ENCODE peak calls at places on chromosomes 11 and 22, in seven cellular contexts. One of them, this sample, is unnamed.

GRCh38 chr11:70108250-70108649 is 30.1 kb downstream of the ANO1 start:
- DNase-seq in naive thymus-derived CD4-positive, alpha-beta T cell: no peak
- DNase-seq in left ventricle myocardium inferior: no peak
- DNase-seq in dorsolateral prefrontal cortex: no peak
- DNase-seq in transverse colon: no peak
- DNase-seq in IMR-90: peak
- DNase-seq in cardiac muscle cell: no peak
- DNase-seq in this sample: no peak

GRCh38 chr11:128469220-128469619 is 118.1 kb downstream of the ETS1 start:
- DNase-seq in naive thymus-derived CD4-positive, alpha-beta T cell: no peak
- DNase-seq in dorsolateral prefrontal cortex: no peak
- DNase-seq in IMR-90: no peak
- DNase-seq in left ventricle myocardium inferior: no peak
- DNase-seq in transverse colon: peak
- DNase-seq in cardiac muscle cell: no peak
- DNase-seq in this sample: no peak

GRCh38 chr11:57310091-57310490 is 14.7 kb downstream of the TNKS1BP1 start:
- DNase-seq in IMR-90: no peak
- DNase-seq in dorsolateral prefrontal cortex: no peak
- DNase-seq in transverse colon: no peak
- DNase-seq in naive thymus-derived CD4-positive, alpha-beta T cell: no peak
- DNase-seq in cardiac muscle cell: no peak
- DNase-seq in left ventricle myocardium inferior: no peak
- DNase-seq in this sample: no peak

GRCh38 chr22:40265783-40266182 is 80.5 kb upstream of the ADSL start:
- DNase-seq in dorsolateral prefrontal cortex: no peak
- DNase-seq in naive thymus-derived CD4-positive, alpha-beta T cell: no peak
- DNase-seq in cardiac muscle cell: no peak
- DNase-seq in left ventricle myocardium inferior: no peak
- DNase-seq in IMR-90: no peak
- DNase-seq in transverse colon: no peak
- DNase-seq in this sample: no peak

GRCh38 chr22:35458547-35459422 is 58.8 kb downstream of the MCM5 start:
- DNase-seq in transverse colon: no peak
- DNase-seq in dorsolateral prefrontal cortex: no peak
- DNase-seq in IMR-90: no peak
- DNase-seq in naive thymus-derived CD4-positive, alpha-beta T cell: no peak
- DNase-seq in cardiac muscle cell: no peak
- DNase-seq in left ventricle myocardium inferior: no peak
- DNase-seq in this sample: no peak

GRCh38 chr11:62108017-62108750 is 15.6 kb upstream of the INCENP start:
- DNase-seq in cardiac muscle cell: peak
- DNase-seq in IMR-90: peak
- DNase-seq in naive thymus-derived CD4-positive, alpha-beta T cell: peak
- DNase-seq in dorsolateral prefrontal cortex: no peak
- DNase-seq in transverse colon: no peak
- DNase-seq in left ventricle myocardium inferior: no peak
- DNase-seq in this sample: no peak

GRCh38 chr11:6333112-6333511 is 12.8 kb upstream of the CAVIN3 start:
- DNase-seq in dorsolateral prefrontal cortex: no peak
- DNase-seq in left ventricle myocardium inferior: no peak
- DNase-seq in cardiac muscle cell: no peak
- DNase-seq in naive thymus-derived CD4-positive, alpha-beta T cell: no peak
- DNase-seq in IMR-90: peak
- DNase-seq in transverse colon: no peak
- DNase-seq in this sample: no peak

GRCh38 chr11:3916962-3917361 is 61.5 kb downstream of the STIM1 start:
- DNase-seq in cardiac muscle cell: no peak
- DNase-seq in left ventricle myocardium inferior: no peak
- DNase-seq in IMR-90: no peak
- DNase-seq in dorsolateral prefrontal cortex: no peak
- DNase-seq in transverse colon: peak
- DNase-seq in naive thymus-derived CD4-positive, alpha-beta T cell: no peak
- DNase-seq in this sample: no peak

GRCh38 chr11:66820381-66820780 is 22.9 kb upstream of the RCE1 start:
- DNase-seq in dorsolateral prefrontal cortex: no peak
- DNase-seq in left ventricle myocardium inferior: no peak
- DNase-seq in IMR-90: no peak
- DNase-seq in naive thymus-derived CD4-positive, alpha-beta T cell: no peak
- DNase-seq in transverse colon: no peak
- DNase-seq in cardiac muscle cell: no peak
- DNase-seq in this sample: no peak

GRCh38 chr11:790721-791564 is 1.1 kb upstream of the CEND1 start:
- DNase-seq in transverse colon: no peak
- DNase-seq in cardiac muscle cell: peak
- DNase-seq in IMR-90: no peak
- DNase-seq in dorsolateral prefrontal cortex: no peak
- DNase-seq in naive thymus-derived CD4-positive, alpha-beta T cell: no peak
- DNase-seq in left ventricle myocardium inferior: no peak
- DNase-seq in this sample: no peak

GRCh38 chr11:789951-790350 is at the start of gene CEND1:
- DNase-seq in transverse colon: no peak
- DNase-seq in left ventricle myocardium inferior: no peak
- DNase-seq in IMR-90: peak
- DNase-seq in dorsolateral prefrontal cortex: no peak
- DNase-seq in naive thymus-derived CD4-positive, alpha-beta T cell: no peak
- DNase-seq in cardiac muscle cell: no peak
- DNase-seq in this sample: no peak

GRCh38 chr11:787084-787675 is 2.7 kb downstream of the CEND1 start:
- DNase-seq in naive thymus-derived CD4-positive, alpha-beta T cell: no peak
- DNase-seq in dorsolateral prefrontal cortex: no peak
- DNase-seq in left ventricle myocardium inferior: no peak
- DNase-seq in transverse colon: no peak
- DNase-seq in cardiac muscle cell: no peak
- DNase-seq in IMR-90: no peak
- DNase-seq in this sample: no peak

GRCh38 chr11:788009-788640 is 1.8 kb downstream of the CEND1 start:
- DNase-seq in dorsolateral prefrontal cortex: no peak
- DNase-seq in left ventricle myocardium inferior: no peak
- DNase-seq in IMR-90: no peak
- DNase-seq in cardiac muscle cell: no peak
- DNase-seq in transverse colon: no peak
- DNase-seq in naive thymus-derived CD4-positive, alpha-beta T cell: no peak
- DNase-seq in this sample: no peak

DNA sequence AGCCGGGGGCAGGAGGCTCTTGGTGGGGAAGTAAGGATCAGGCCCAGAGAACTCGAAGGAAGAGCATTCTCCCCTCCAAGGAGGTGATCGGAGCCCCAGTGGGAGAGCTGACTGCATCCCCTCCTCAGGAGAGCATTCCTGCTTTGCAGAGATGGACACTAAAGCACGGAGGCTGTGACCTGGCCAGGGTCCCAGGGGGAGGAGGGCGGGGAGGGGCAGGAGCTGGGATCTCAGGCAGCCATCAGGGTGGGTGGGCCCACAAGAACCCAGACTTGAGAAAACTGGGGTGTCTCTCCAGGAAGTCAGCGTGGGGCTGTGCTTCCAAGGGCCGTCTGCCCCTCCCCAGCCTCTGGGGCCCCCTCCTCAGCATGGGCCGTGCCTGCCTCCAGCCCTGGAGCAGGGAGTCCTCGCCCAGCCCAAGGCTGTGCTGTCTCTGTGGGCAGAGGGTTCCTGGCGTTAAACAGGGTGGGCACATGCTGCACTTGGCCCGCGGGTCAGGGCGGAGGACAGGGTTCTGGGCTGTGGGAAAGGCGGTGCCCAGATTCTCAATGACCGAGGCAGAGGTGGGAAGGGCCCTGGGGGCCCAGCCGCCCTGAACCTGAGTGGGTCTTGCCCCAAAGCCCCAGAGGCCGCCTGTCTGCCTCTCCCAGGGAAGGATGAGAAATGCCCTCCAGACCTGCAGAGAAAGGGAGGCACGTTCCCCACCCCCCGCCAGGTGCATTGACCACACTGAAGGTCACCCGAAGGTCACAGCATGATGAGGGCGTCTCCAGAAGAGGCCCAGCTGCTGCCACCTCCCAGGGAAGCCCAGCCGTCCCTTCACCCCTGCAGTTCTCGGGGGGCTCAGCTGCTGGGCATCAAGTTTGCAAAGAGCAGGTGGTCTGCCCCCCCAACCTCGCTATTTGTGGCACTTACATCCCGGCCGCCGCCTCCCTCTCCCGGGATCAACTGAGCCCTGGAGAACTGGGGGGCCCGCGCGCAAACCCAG is 643 bp downstream of the CEND1 start:
- DNase-seq in IMR-90: no peak
- DNase-seq in cardiac muscle cell: no peak
- DNase-seq in left ventricle myocardium inferior: no peak
- DNase-seq in dorsolateral prefrontal cortex: no peak
- DNase-seq in transverse colon: no peak
- DNase-seq in naive thymus-derived CD4-positive, alpha-beta T cell: no peak
- DNase-seq in this sample: no peak
- H3K4me3 ChIP-seq in IMR-90: no peak
- H3K4me3 ChIP-seq in cardiac muscle cell: no peak
- H3K4me3 ChIP-seq in left ventricle myocardium inferior: peak
- H3K4me3 ChIP-seq in dorsolateral prefrontal cortex: peak
- H3K4me3 ChIP-seq in transverse colon: no peak
- H3K4me3 ChIP-seq in naive thymus-derived CD4-positive, alpha-beta T cell: no peak
- H3K4me3 ChIP-seq in this sample: peak

DNA sequence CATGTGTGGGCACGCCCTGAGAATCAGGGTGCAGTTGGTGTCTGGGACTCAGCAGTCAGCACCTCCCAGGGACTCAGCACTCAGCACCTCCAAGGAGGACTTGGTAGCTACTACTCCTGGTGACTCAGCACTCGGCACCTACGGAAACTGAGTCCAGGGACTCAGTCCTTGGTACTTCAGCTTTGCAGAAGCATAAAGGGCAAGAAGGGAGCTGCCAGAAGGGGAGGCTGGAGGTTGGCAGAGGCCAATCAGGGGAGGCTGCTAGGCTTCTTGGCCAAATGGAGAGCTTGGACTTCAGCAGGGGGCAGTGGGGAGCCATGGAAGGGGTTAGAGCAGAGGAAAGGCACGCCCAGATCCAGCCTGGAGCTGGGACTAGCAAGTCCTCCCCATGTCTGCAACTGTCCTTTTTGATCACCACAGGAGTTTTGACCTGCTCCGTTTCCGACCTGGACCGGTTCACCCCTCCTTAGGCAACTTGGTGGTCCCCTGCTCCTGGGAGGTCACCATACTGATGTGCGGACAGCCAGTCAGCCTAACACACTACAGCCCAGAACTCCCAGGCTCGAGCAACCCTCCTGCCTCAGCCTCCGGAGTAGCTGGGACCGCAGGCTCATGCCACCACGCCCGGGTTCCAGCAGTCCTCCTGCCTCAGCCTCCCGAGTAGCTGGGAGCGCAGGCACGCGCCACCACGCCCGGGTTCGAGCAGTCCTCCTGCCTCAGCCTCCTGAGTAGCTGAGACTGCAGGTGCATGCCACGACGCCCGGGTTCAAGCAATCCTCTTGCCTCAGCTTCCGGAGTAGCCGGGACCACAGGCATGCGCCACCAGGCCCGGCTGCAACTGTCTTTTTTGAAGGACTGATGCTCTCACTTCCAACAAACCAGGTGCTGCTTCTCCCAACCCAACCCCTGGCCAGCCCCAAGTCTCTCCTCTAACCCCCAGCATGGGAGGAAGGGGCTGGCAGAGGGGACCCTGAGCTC is 1.5 kb downstream of the ANO9 start:
- DNase-seq in transverse colon: peak
- DNase-seq in left ventricle myocardium inferior: no peak
- DNase-seq in cardiac muscle cell: no peak
- DNase-seq in IMR-90: no peak
- DNase-seq in dorsolateral prefrontal cortex: no peak
- DNase-seq in naive thymus-derived CD4-positive, alpha-beta T cell: no peak
- DNase-seq in this sample: no peak
- H3K4me3 ChIP-seq in transverse colon: peak
- H3K4me3 ChIP-seq in left ventricle myocardium inferior: no peak
- H3K4me3 ChIP-seq in cardiac muscle cell: no peak
- H3K4me3 ChIP-seq in IMR-90: no peak
- H3K4me3 ChIP-seq in dorsolateral prefrontal cortex: no peak
- H3K4me3 ChIP-seq in naive thymus-derived CD4-positive, alpha-beta T cell: no peak
- H3K4me3 ChIP-seq in this sample: no peak

DNA sequence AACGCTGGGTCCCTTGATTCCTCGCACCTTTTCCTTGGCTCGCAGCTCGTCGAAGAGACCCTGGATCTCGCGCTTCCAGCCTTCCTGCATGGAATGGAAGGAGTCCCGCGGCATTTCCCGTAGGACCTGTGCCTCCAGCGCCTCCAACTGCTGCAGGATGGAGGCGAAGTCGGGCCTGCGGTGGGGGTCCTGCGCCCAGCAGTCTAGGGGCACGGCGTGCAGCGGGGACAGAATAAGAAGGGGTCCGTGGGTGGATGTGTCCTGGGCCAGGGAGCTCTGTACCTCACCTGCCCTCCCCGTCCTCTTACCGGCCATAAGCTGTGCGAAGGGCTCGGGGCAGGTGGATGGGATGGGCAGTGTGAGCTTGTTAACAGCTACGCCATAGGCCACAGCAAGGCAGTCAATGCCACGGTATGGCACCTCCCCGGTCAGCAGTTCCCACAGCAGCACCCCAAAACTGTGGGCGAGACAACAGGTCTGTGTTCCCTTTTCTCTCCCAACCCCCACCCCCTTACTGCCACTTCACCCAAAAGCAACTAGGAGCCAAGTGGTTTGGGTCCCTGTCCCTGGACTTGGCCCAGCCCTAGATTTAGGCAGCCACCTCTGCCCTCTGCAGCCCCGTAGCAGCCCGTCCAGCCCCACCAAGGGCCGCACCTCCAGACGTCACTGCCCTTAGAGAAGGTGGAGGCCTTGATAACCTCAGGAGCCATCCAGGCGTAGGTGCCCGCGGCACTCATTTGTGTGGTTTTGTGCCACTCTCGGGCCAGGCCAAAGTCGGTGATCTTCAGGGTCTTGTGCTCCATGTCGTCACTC is 6.2 kb downstream of the MAP3K11 start:
- DNase-seq in cardiac muscle cell: no peak
- DNase-seq in IMR-90: no peak
- DNase-seq in transverse colon: no peak
- DNase-seq in naive thymus-derived CD4-positive, alpha-beta T cell: no peak
- DNase-seq in left ventricle myocardium inferior: no peak
- DNase-seq in dorsolateral prefrontal cortex: no peak
- DNase-seq in this sample: no peak
- H3K4me3 ChIP-seq in cardiac muscle cell: peak
- H3K4me3 ChIP-seq in IMR-90: no peak
- H3K4me3 ChIP-seq in transverse colon: peak
- H3K4me3 ChIP-seq in naive thymus-derived CD4-positive, alpha-beta T cell: no peak
- H3K4me3 ChIP-seq in left ventricle myocardium inferior: peak
- H3K4me3 ChIP-seq in dorsolateral prefrontal cortex: peak
- H3K4me3 ChIP-seq in this sample: peak

GRCh38 chr11:112460141-112460540 is 199.5 kb upstream of the PLET1 start:
- DNase-seq in IMR-90: no peak
- DNase-seq in transverse colon: no peak
- DNase-seq in left ventricle myocardium inferior: no peak
- DNase-seq in naive thymus-derived CD4-positive, alpha-beta T cell: no peak
- DNase-seq in dorsolateral prefrontal cortex: no peak
- DNase-seq in cardiac muscle cell: no peak
- DNase-seq in this sample: no peak

GRCh38 chr11:112455791-112456190 is 195.1 kb upstream of the PLET1 start:
- DNase-seq in transverse colon: no peak
- DNase-seq in left ventricle myocardium inferior: no peak
- DNase-seq in IMR-90: peak
- DNase-seq in cardiac muscle cell: no peak
- DNase-seq in naive thymus-derived CD4-positive, alpha-beta T cell: no peak
- DNase-seq in dorsolateral prefrontal cortex: no peak
- DNase-seq in this sample: peak

GRCh38 chr11:112457532-112457931 is 196.9 kb upstream of the PLET1 start:
- DNase-seq in dorsolateral prefrontal cortex: no peak
- DNase-seq in left ventricle myocardium inferior: no peak
- DNase-seq in transverse colon: no peak
- DNase-seq in cardiac muscle cell: no peak
- DNase-seq in naive thymus-derived CD4-positive, alpha-beta T cell: no peak
- DNase-seq in IMR-90: no peak
- DNase-seq in this sample: no peak

GRCh38 chr11:112454841-112455240 is 194.2 kb upstream of the PLET1 start:
- DNase-seq in cardiac muscle cell: no peak
- DNase-seq in transverse colon: no peak
- DNase-seq in naive thymus-derived CD4-positive, alpha-beta T cell: no peak
- DNase-seq in IMR-90: no peak
- DNase-seq in dorsolateral prefrontal cortex: no peak
- DNase-seq in left ventricle myocardium inferior: no peak
- DNase-seq in this sample: no peak

GRCh38 chr11:112459001-112459400 is 198.3 kb upstream of the PLET1 start:
- DNase-seq in transverse colon: no peak
- DNase-seq in naive thymus-derived CD4-positive, alpha-beta T cell: no peak
- DNase-seq in cardiac muscle cell: no peak
- DNase-seq in left ventricle myocardium inferior: no peak
- DNase-seq in dorsolateral prefrontal cortex: no peak
- DNase-seq in IMR-90: no peak
- DNase-seq in this sample: no peak
- H3K4me3 ChIP-seq in transverse colon: no peak
- H3K4me3 ChIP-seq in naive thymus-derived CD4-positive, alpha-beta T cell: no peak
- H3K4me3 ChIP-seq in cardiac muscle cell: no peak
- H3K4me3 ChIP-seq in left ventricle myocardium inferior: no peak
- H3K4me3 ChIP-seq in dorsolateral prefrontal cortex: no peak
- H3K4me3 ChIP-seq in IMR-90: peak
- H3K4me3 ChIP-seq in this sample: peak

This sample was measured in skeletal muscle cell.